ENCODE peak calls at places on chromosomes 3 and 15, in six cellular contexts. One of them, this sample, is unnamed.

GRCh38 chr3:153210660-153211059 is 48.6 kb downstream of the RAP2B start:
- DNase-seq in SK-N-MC: no peak
- DNase-seq in psoas muscle: no peak
- DNase-seq in GM12878: no peak
- DNase-seq in tibial nerve: no peak
- DNase-seq in A549: no peak
- DNase-seq in this sample: no peak

GRCh38 chr15:77224352-77224751 is 153.4 kb upstream of the TSPAN3 start:
- DNase-seq in SK-N-MC: peak; percentile 70
- DNase-seq in psoas muscle: no peak
- DNase-seq in GM12878: no peak
- DNase-seq in tibial nerve: no peak
- DNase-seq in A549: no peak
- DNase-seq in this sample: no peak

GRCh38 chr15:31597466-31597865 is 270.8 kb downstream of the KLF13 start:
- DNase-seq in SK-N-MC: no peak
- DNase-seq in psoas muscle: no peak
- DNase-seq in GM12878: no peak
- DNase-seq in tibial nerve: no peak
- DNase-seq in A549: no peak
- DNase-seq in this sample: no peak

GRCh38 chr3:124650798-124651197 is 79.5 kb upstream of the UMPS start:
- DNase-seq in SK-N-MC: no peak
- DNase-seq in psoas muscle: no peak
- DNase-seq in GM12878: peak; percentile 65
- DNase-seq in tibial nerve: no peak
- DNase-seq in A549: no peak
- DNase-seq in this sample: no peak

GRCh38 chr3:124829819-124830554 is 57.2 kb downstream of the ITGB5 start:
- DNase-seq in SK-N-MC: no peak
- DNase-seq in psoas muscle: no peak
- DNase-seq in GM12878: no peak
- DNase-seq in tibial nerve: no peak
- DNase-seq in A549: no peak
- DNase-seq in this sample: no peak

GRCh38 chr3:160018959-160019358 is 30.3 kb downstream of the IL12A start:
- DNase-seq in SK-N-MC: no peak
- DNase-seq in psoas muscle: no peak
- DNase-seq in GM12878: no peak
- DNase-seq in tibial nerve: no peak
- DNase-seq in A549: no peak
- DNase-seq in this sample: no peak

GRCh38 chr3:50652709-50653108 is 22.0 kb upstream of the DOCK3 start:
- DNase-seq in SK-N-MC: no peak
- DNase-seq in psoas muscle: peak; percentile 47
- DNase-seq in GM12878: peak; percentile 5
- DNase-seq in tibial nerve: no peak
- DNase-seq in A549: peak; percentile 18
- DNase-seq in this sample: peak; percentile 64

GRCh38 chr3:158166223-158166622 is 56.3 kb downstream of the RSRC1 start:
- DNase-seq in SK-N-MC: no peak
- DNase-seq in psoas muscle: no peak
- DNase-seq in GM12878: no peak
- DNase-seq in tibial nerve: no peak
- DNase-seq in A549: no peak
- DNase-seq in this sample: no peak

GRCh38 chr3:119781330-119782198 is at the start of gene NR1I2:
- DNase-seq in SK-N-MC: no peak
- DNase-seq in psoas muscle: no peak
- DNase-seq in GM12878: no peak
- DNase-seq in tibial nerve: no peak
- DNase-seq in A549: no peak
- DNase-seq in this sample: no peak

GRCh38 chr15:51401872-51402517 is 60.5 kb downstream of the GLDN start:
- DNase-seq in SK-N-MC: no peak
- DNase-seq in psoas muscle: peak; percentile 18
- DNase-seq in GM12878: no peak
- DNase-seq in tibial nerve: no peak
- DNase-seq in A549: peak; percentile 44
- DNase-seq in this sample: peak; percentile 64

GRCh38 chr15:47378527-47378926 is 338.8 kb upstream of the SEMA6D start:
- DNase-seq in SK-N-MC: no peak
- DNase-seq in psoas muscle: no peak
- DNase-seq in GM12878: no peak
- DNase-seq in tibial nerve: no peak
- DNase-seq in A549: no peak
- DNase-seq in this sample: no peak

GRCh38 chr3:48222616-48223513 is at the start of gene CAMP:
- DNase-seq in SK-N-MC: no peak
- DNase-seq in psoas muscle: peak; percentile 65
- DNase-seq in GM12878: peak; percentile 84
- DNase-seq in tibial nerve: peak; percentile 35
- DNase-seq in A549: peak; percentile 33
- DNase-seq in this sample: no peak

GRCh38 chr15:66094331-66094730 is 159.2 kb downstream of the MEGF11 start:
- DNase-seq in SK-N-MC: no peak
- DNase-seq in psoas muscle: no peak
- DNase-seq in GM12878: no peak
- DNase-seq in tibial nerve: no peak
- DNase-seq in A549: no peak
- DNase-seq in this sample: peak; percentile 70

GRCh38 chr3:64399205-64399800 is 174.0 kb upstream of the PRICKLE2 start:
- DNase-seq in SK-N-MC: no peak
- DNase-seq in psoas muscle: no peak
- DNase-seq in GM12878: no peak
- DNase-seq in tibial nerve: no peak
- DNase-seq in A549: peak; percentile 54
- DNase-seq in this sample: peak; percentile 64

GRCh38 chr3:197878427-197878826 is 71.6 kb upstream of the RPL35A start:
- DNase-seq in SK-N-MC: no peak
- DNase-seq in psoas muscle: no peak
- DNase-seq in GM12878: peak; percentile 12
- DNase-seq in tibial nerve: no peak
- DNase-seq in A549: no peak
- DNase-seq in this sample: no peak

GRCh38 chr3:61663728-61664492 is 102.5 kb downstream of the PTPRG start:
- DNase-seq in SK-N-MC: peak; percentile 92
- DNase-seq in psoas muscle: no peak
- DNase-seq in GM12878: no peak
- DNase-seq in tibial nerve: no peak
- DNase-seq in A549: peak; percentile 36
- DNase-seq in this sample: no peak

GRCh38 chr15:35060591-35060990 is 24.5 kb downstream of the NANOGP8 start:
- DNase-seq in SK-N-MC: no peak
- DNase-seq in psoas muscle: no peak
- DNase-seq in GM12878: no peak
- DNase-seq in tibial nerve: no peak
- DNase-seq in A549: no peak
- DNase-seq in this sample: no peak

GRCh38 chr15:31338879-31339557 is 12.4 kb downstream of the KLF13 start:
- DNase-seq in SK-N-MC: no peak
- DNase-seq in psoas muscle: peak; percentile 54
- DNase-seq in GM12878: peak; percentile 75
- DNase-seq in tibial nerve: no peak
- DNase-seq in A549: peak; percentile 58
- DNase-seq in this sample: no peak

GRCh38 chr3:33358172-33358781 is 81.0 kb downstream of the FBXL2 start:
- DNase-seq in SK-N-MC: no peak
- DNase-seq in psoas muscle: no peak
- DNase-seq in GM12878: no peak
- DNase-seq in tibial nerve: no peak
- DNase-seq in A549: no peak
- DNase-seq in this sample: no peak

GRCh38 chr3:12313519-12313918 is 24.6 kb downstream of the PPARG start:
- DNase-seq in SK-N-MC: no peak
- DNase-seq in psoas muscle: no peak
- DNase-seq in GM12878: no peak
- DNase-seq in tibial nerve: no peak
- DNase-seq in A549: no peak
- DNase-seq in this sample: no peak

GRCh38 chr3:138923531-138923994 is 23.4 kb downstream of the FOXL2 start:
- DNase-seq in SK-N-MC: peak; percentile 73
- DNase-seq in psoas muscle: peak; percentile 77
- DNase-seq in GM12878: peak; percentile 35
- DNase-seq in tibial nerve: peak; percentile 68
- DNase-seq in A549: peak; percentile 84
- DNase-seq in this sample: peak; percentile 85

GRCh38 chr3:129597792-129598381 is 8.6 kb downstream of the PLXND1 start:
- DNase-seq in SK-N-MC: no peak
- DNase-seq in psoas muscle: no peak
- DNase-seq in GM12878: no peak
- DNase-seq in tibial nerve: no peak
- DNase-seq in A549: no peak
- DNase-seq in this sample: no peak

GRCh38 chr3:149134560-149134959 is 5.1 kb downstream of the HPS3 start:
- DNase-seq in SK-N-MC: no peak
- DNase-seq in psoas muscle: no peak
- DNase-seq in GM12878: no peak
- DNase-seq in tibial nerve: no peak
- DNase-seq in A549: no peak
- DNase-seq in this sample: no peak

GRCh38 chr3:194994551-194994981 is 276.4 kb downstream of the XXYLT1 start:
- DNase-seq in SK-N-MC: no peak
- DNase-seq in psoas muscle: no peak
- DNase-seq in GM12878: no peak
- DNase-seq in tibial nerve: no peak
- DNase-seq in A549: no peak
- DNase-seq in this sample: no peak

GRCh38 chr15:78049691-78050440 is 27.6 kb downstream of the TBC1D2B start:
- DNase-seq in SK-N-MC: no peak
- DNase-seq in psoas muscle: no peak
- DNase-seq in GM12878: peak; percentile 68
- DNase-seq in tibial nerve: no peak
- DNase-seq in A549: no peak
- DNase-seq in this sample: no peak

GRCh38 chr15:75921732-75922703 is 18.3 kb downstream of the FBXO22 start:
- DNase-seq in SK-N-MC: peak; percentile 12
- DNase-seq in psoas muscle: peak; percentile 17
- DNase-seq in GM12878: no peak
- DNase-seq in tibial nerve: peak; percentile 21
- DNase-seq in A549: peak; percentile 71
- DNase-seq in this sample: peak; percentile 63

GRCh38 chr15:57445872-57446271 is 69.6 kb downstream of the CGNL1 start:
- DNase-seq in SK-N-MC: peak; percentile 26
- DNase-seq in psoas muscle: no peak
- DNase-seq in GM12878: no peak
- DNase-seq in tibial nerve: no peak
- DNase-seq in A549: peak; percentile 37
- DNase-seq in this sample: no peak
- H3K27ac ChIP-seq in SK-N-MC: peak overlapping the region; percentile 57
- H3K27ac ChIP-seq in psoas muscle: no peak overlapping the region
- H3K27ac ChIP-seq in GM12878: no peak overlapping the region
- H3K27ac ChIP-seq in tibial nerve: no peak overlapping the region
- H3K27ac ChIP-seq in A549: peak overlapping the region; percentile 72
- H3K27ac ChIP-seq in this sample: no peak overlapping the region

GRCh38 chr3:126755866-126756265 is 51.8 kb downstream of the CHCHD6 start:
- DNase-seq in SK-N-MC: no peak
- DNase-seq in psoas muscle: no peak
- DNase-seq in GM12878: no peak
- DNase-seq in tibial nerve: no peak
- DNase-seq in A549: no peak
- DNase-seq in this sample: no peak
- H3K4me3 ChIP-seq in SK-N-MC: no peak overlapping the region
- H3K4me3 ChIP-seq in psoas muscle: no peak overlapping the region
- H3K4me3 ChIP-seq in GM12878: no peak overlapping the region
- H3K4me3 ChIP-seq in tibial nerve: no peak overlapping the region
- H3K4me3 ChIP-seq in A549: no peak overlapping the region
- H3K4me3 ChIP-seq in this sample: no peak overlapping the region

DNA sequence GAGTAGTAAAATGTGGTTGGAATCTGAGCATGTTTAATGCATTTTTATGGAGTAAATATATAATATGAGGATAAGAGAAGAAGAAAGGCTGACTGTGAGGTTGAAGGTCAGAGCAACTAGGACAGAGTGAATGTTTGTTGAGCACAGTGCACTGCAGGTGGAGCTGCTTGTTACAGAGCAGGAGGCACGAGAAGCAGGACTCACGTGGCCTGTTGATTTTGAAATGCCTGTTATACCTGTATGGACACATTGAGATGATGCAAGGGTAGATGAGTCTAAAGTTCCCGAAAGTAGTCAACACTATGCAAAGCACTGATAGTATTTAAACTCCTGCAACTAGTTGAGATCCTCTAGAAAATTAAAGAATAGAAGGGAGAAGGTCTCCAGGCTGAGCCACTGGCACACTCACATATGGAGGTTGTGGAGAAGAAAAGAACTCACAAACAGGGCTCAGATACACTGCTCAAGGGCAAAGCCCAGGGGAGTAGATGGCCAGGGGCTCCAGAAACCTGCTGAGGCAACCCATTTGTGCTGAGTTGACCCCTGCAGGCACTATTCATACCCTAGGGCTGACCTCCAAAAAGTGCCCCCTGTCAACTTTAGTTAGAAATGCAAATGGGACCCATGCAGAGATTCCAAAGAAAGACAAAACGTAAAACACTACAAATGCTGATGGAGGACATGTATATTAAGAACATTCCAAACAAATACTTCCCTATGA is 541.5 kb downstream of the GABRG3 start:
- DNase-seq in SK-N-MC: no peak
- DNase-seq in psoas muscle: no peak
- DNase-seq in GM12878: no peak
- DNase-seq in tibial nerve: no peak
- DNase-seq in A549: no peak
- DNase-seq in this sample: no peak
- H3K9me3 ChIP-seq in SK-N-MC: no peaks in the 10 kb centered on the region
- H3K9me3 ChIP-seq in psoas muscle: peaks cover 2% of the 10 kb centered on the region
- H3K9me3 ChIP-seq in GM12878: no peaks in the 10 kb centered on the region
- H3K9me3 ChIP-seq in tibial nerve: peaks cover 6% of the 10 kb centered on the region
- H3K9me3 ChIP-seq in A549: peaks cover 25% of the 10 kb centered on the region
- H3K9me3 ChIP-seq in this sample: peaks cover 9% of the 10 kb centered on the region

DNA sequence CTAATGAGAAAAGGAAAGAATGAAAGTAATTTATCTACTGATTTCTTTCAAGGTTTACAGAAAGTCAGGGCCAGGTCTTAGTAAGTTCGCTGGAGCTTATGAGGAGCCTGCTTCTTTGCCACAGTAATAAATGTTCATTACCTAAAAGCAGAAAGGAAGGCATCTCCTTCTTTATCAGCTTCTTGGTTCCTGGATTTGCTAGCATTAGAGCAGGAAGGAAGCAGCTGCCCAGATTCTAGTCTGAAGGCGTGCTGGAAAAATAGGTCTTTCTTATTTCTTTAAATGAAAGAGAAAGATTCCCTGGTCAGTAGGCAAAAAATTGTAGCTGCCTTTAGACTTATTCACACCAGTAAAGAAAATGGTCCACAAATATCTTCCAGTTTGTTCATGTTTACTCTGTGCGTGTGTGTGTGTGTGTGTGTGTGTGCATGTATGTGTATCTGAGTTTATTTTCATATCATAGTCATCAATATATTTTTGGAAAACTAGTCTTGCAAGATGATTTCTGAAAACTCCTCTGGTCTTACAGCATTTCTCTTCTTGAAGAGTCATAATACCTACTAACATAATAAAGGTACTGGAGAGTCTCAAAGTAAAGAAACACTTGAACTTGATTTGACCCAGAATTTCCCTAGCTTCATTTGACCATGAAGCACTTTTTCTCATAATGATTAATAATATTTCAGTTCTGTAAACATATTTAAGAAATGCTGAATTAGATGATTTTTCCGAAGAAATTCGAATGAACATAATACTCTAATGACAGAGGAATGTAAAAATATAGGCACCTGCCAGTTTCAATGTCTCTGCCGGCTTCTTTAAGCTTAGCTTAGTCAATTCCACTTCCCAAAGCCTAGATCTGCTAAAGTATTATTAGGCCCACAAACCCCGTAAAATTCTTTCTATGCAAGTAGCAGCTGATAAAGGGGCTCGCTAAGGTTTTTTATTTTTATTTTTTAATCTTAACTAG is 255.2 kb upstream of the ZPLD1 start:
- DNase-seq in SK-N-MC: no peak
- DNase-seq in psoas muscle: no peak
- DNase-seq in GM12878: peak; percentile 24
- DNase-seq in tibial nerve: no peak
- DNase-seq in A549: peak; percentile 54
- DNase-seq in this sample: no peak
- H3K27ac ChIP-seq in SK-N-MC: peak overlapping the region; percentile 28
- H3K27ac ChIP-seq in psoas muscle: peak overlapping the region; percentile 58
- H3K27ac ChIP-seq in GM12878: peak overlapping the region; percentile 62
- H3K27ac ChIP-seq in tibial nerve: peak overlapping the region; percentile 77
- H3K27ac ChIP-seq in A549: peak overlapping the region; percentile 85
- H3K27ac ChIP-seq in this sample: no peak overlapping the region